ENCODE peak calls at places on chromosomes 12 and 14, in ten cellular contexts. Z, K, F, B, C, G, V, U, Y and X are unnamed samples.
A peak's percentile ranks its signal among the peaks of the same experiment; 100 is the strongest.

GRCh38 chr12:53844989-53845836 is 93.4 kb upstream of the HOXC13 start:
- DNase-seq in K (no peak), Z (peak; percentile 16), G (no peak), B (no peak), C (no peak), Y (no peak), U (peak; percentile 49), V (no peak), F (peak; percentile 83), X (peak; percentile 73)

GRCh38 chr12:40032433-40033259 is 73.2 kb downstream of the SLC2A13 start:
- DNase-seq in C (no peak), V (no peak), Z (no peak), G (no peak), U (no peak), Y (no peak), F (no peak), B (no peak), K (no peak), X (no peak)

GRCh38 chr14:89503458-89503996 is 86.5 kb upstream of the FOXN3 start:
- DNase-seq in F (no peak), C (no peak), U (no peak), V (no peak), G (no peak), Z (no peak), Y (no peak), B (no peak), K (no peak), X (no peak)

GRCh38 chr12:128076188-128076587 is 190.8 kb upstream of the TMEM132C start:
- DNase-seq in K (no peak), B (no peak), G (no peak), Z (peak; percentile 76), C (no peak), Y (no peak), V (no peak), F (no peak), U (peak; percentile 40), X (peak; percentile 31)

GRCh38 chr12:20376984-20377383 is 8.6 kb downstream of the PDE3A start:
- DNase-seq in U (no peak), Z (no peak), B (no peak), Y (no peak), F (no peak), C (peak; percentile 52), V (no peak), K (no peak), G (no peak), X (no peak)

GRCh38 chr12:10718279-10718821 is 4.8 kb downstream of the YBX3 start:
- DNase-seq in V (no peak), G (no peak), U (no peak), Y (no peak), F (peak; percentile 61), Z (peak; percentile 21), K (no peak), B (no peak), C (peak; percentile 95), X (peak; percentile 34)

GRCh38 chr12:71955946-71956345 is 17.3 kb downstream of the TPH2 start:
- DNase-seq in U (peak; percentile 25), G (no peak), F (no peak), Z (no peak), B (no peak), Y (no peak), V (no peak), K (no peak), C (peak; percentile 19), X (peak; percentile 61)

GRCh38 chr12:124094733-124095132 is 121.7 kb downstream of the ZNF664 start:
- DNase-seq in K (no peak), Y (no peak), G (no peak), C (no peak), F (no peak), Z (no peak), U (no peak), B (no peak), V (peak; percentile 74), X (no peak)

GRCh38 chr14:93369393-93370266 is 22.6 kb downstream of the COX8C start:
- DNase-seq in G (no peak), B (no peak), Z (no peak), U (no peak), C (no peak), K (no peak), Y (no peak), F (peak; percentile 11), V (no peak), X (no peak)

GRCh38 chr14:89293349-89293916 is 123.6 kb downstream of the FOXN3 start:
- DNase-seq in V (no peak), F (no peak), C (no peak), G (no peak), U (no peak), Z (no peak), Y (no peak), K (no peak), B (no peak), X (no peak)

GRCh38 chr12:63362801-63363200 is 211.8 kb upstream of the AVPR1A start:
- DNase-seq in K (no peak), U (no peak), C (peak; percentile 5), Y (no peak), B (no peak), F (peak; percentile 76), Z (no peak), G (no peak), V (no peak), X (no peak)

GRCh38 chr14:66645716-66646115 is 137.8 kb downstream of the GPHN start:
- DNase-seq in K (no peak), U (no peak), B (no peak), Z (peak; percentile 56), F (peak; percentile 71), V (no peak), G (no peak), C (no peak), Y (no peak), X (no peak)

GRCh38 chr12:122825773-122826724 is 9.2 kb upstream of the HIP1R start:
- DNase-seq in K (no peak), V (no peak), F (no peak), Z (peak; percentile 22), G (no peak), B (no peak), C (peak; percentile 27), U (peak; percentile 53), Y (no peak), X (no peak)

GRCh38 chr12:95836185-95836609 is 22.6 kb upstream of the SNRPF start:
- DNase-seq in U (peak; percentile 28), C (peak; percentile 35), Y (no peak), K (no peak), Z (no peak), F (peak; percentile 80), V (peak; percentile 33), G (no peak), B (no peak), X (peak; percentile 35)